ENCODE peak calls at places on chromosomes 2 and 18, in five cellular contexts. F is B cell; R is activated naive CD4-positive, alpha-beta T cell; J is NCI-H1694; T is endothelial cell. N is an unnamed sample.

GRCh38 chr2:191311627-191312026 is 66.4 kb downstream of the MYO1B start:
- DNase-seq in F (no peak), T (no peak), R (no peak), J (no peak), N (peak)

GRCh38 chr2:86646329-86646728 is 22.7 kb upstream of the RNF103 start:
- DNase-seq in J (no peak), F (no peak), T (no peak), R (no peak), N (no peak)

GRCh38 chr2:190607657-190608357 is 41.1 kb upstream of the NAB1 start:
- DNase-seq in F (no peak), T (no peak), R (no peak), J (no peak), N (peak)

GRCh38 chr18:62339106-62339988 is 14.2 kb downstream of the TNFRSF11A start:
- DNase-seq in J (no peak), T (no peak), F (no peak), R (no peak), N (peak)

GRCh38 chr2:66084948-66085590 is 349.9 kb upstream of the MEIS1 start:
- DNase-seq in T (no peak), R (no peak), J (no peak), F (no peak), N (no peak)

GRCh38 chr2:53018830-53019425 is 748.7 kb upstream of the CHAC2 start:
- DNase-seq in T (no peak), R (no peak), F (no peak), J (no peak), N (no peak)

GRCh38 chr2:54590216-54590961 is 133.1 kb upstream of the EML6 start:
- DNase-seq in F (no peak), T (no peak), R (no peak), J (no peak), N (no peak)

GRCh38 chr18:51196811-51197660 is 445 bp downstream of the MEX3C start:
- DNase-seq in J (no peak), R (peak), T (peak), F (no peak), N (no peak)

GRCh38 chr2:212901604-212902275 is 249.7 kb downstream of the IKZF2 start:
- DNase-seq in R (no peak), T (no peak), F (no peak), J (no peak), N (no peak)

GRCh38 chr2:12879649-12880048 is 162.9 kb downstream of the TRIB2 start:
- DNase-seq in T (no peak), J (no peak), F (no peak), R (no peak), N (no peak)

GRCh38 chr18:52082250-52082649 is 257.7 kb upstream of the DCC start:
- DNase-seq in J (no peak), T (no peak), F (no peak), R (no peak), N (no peak)

GRCh38 chr18:10169064-10169562 is 255.3 kb downstream of the VAPA start:
- DNase-seq in T (no peak), R (no peak), F (no peak), J (no peak), N (no peak)

GRCh38 chr18:66708631-66709030 is 104.7 kb upstream of the CDH19 start:
- DNase-seq in J (no peak), R (no peak), F (no peak), T (no peak), N (no peak)

GRCh38 chr18:78979058-78979680 is 449 bp upstream of the SALL3 start:
- DNase-seq in T (no peak), J (no peak), R (no peak), F (no peak), N (no peak)

GRCh38 chr2:28108143-28108542 is 217.6 kb downstream of the BABAM2 start:
- DNase-seq in T (no peak), R (no peak), F (no peak), J (no peak), N (no peak)

GRCh38 chr2:105785095-105785847 is 40.6 kb downstream of the NCK2 start:
- DNase-seq in F (no peak), J (no peak), R (no peak), T (no peak), N (no peak)

GRCh38 chr2:131413785-131414184 is 49.8 kb upstream of the RAB6D start:
- DNase-seq in J (no peak), F (no peak), R (no peak), T (no peak), N (no peak)

GRCh38 chr2:217801711-217802110 is 201.1 kb downstream of the TNS1 start:
- DNase-seq in R (no peak), T (no peak), F (no peak), J (no peak), N (no peak)

GRCh38 chr2:10891391-10891790 is 20.3 kb upstream of the KCNF1 start:
- DNase-seq in T (no peak), F (no peak), J (peak), R (no peak), N (no peak)

N was measured in RCC 7860.